ENCODE peak calls at places on chromosomes 11 and 22, in seven cellular contexts. One of them, this sample, is unnamed.

GRCh38 chr22:30000566-30000965 is 79.7 kb upstream of the HORMAD2 start:
- DNase-seq in GM06990: no peak
- DNase-seq in endothelial cell: no peak
- DNase-seq in uterus: no peak
- DNase-seq in right atrium auricular region: no peak
- DNase-seq in Calu3: no peak
- DNase-seq in DND-41: no peak
- DNase-seq in this sample: no peak

GRCh38 chr22:49896201-49896600 is 22.0 kb downstream of the ALG12 start:
- DNase-seq in GM06990: no peak
- DNase-seq in endothelial cell: no peak
- DNase-seq in uterus: no peak
- DNase-seq in Calu3: no peak
- DNase-seq in DND-41: no peak
- DNase-seq in right atrium auricular region: no peak
- DNase-seq in this sample: no peak

GRCh38 chr11:72930011-72930410 is 115.8 kb downstream of the ATG16L2 start:
- DNase-seq in Calu3: peak
- DNase-seq in uterus: no peak
- DNase-seq in DND-41: no peak
- DNase-seq in GM06990: no peak
- DNase-seq in right atrium auricular region: no peak
- DNase-seq in endothelial cell: no peak
- DNase-seq in this sample: no peak

GRCh38 chr22:19723165-19723989 is at the start of gene GP1BB:
- DNase-seq in uterus: no peak
- DNase-seq in right atrium auricular region: no peak
- DNase-seq in GM06990: peak
- DNase-seq in DND-41: no peak
- DNase-seq in endothelial cell: peak
- DNase-seq in Calu3: peak
- DNase-seq in this sample: peak

GRCh38 chr22:35961480-35961902 is 67.1 kb downstream of the RBFOX2 start:
- DNase-seq in Calu3: peak
- DNase-seq in right atrium auricular region: peak
- DNase-seq in DND-41: no peak
- DNase-seq in GM06990: no peak
- DNase-seq in uterus: peak
- DNase-seq in endothelial cell: peak
- DNase-seq in this sample: no peak

GRCh38 chr11:6900327-6900999 is 8.2 kb upstream of the OR2D2 start:
- DNase-seq in GM06990: no peak
- DNase-seq in right atrium auricular region: no peak
- DNase-seq in endothelial cell: no peak
- DNase-seq in DND-41: no peak
- DNase-seq in Calu3: no peak
- DNase-seq in uterus: no peak
- DNase-seq in this sample: no peak

GRCh38 chr11:76670475-76671235 is at the start of gene LRRC32:
- DNase-seq in endothelial cell: peak
- DNase-seq in right atrium auricular region: no peak
- DNase-seq in uterus: peak
- DNase-seq in Calu3: peak
- DNase-seq in GM06990: peak
- DNase-seq in DND-41: no peak
- DNase-seq in this sample: no peak

GRCh38 chr22:43820671-43821305 is 8.7 kb upstream of the EFCAB6 start:
- DNase-seq in uterus: no peak
- DNase-seq in Calu3: no peak
- DNase-seq in right atrium auricular region: no peak
- DNase-seq in GM06990: no peak
- DNase-seq in endothelial cell: no peak
- DNase-seq in DND-41: no peak
- DNase-seq in this sample: no peak

GRCh38 chr22:48531108-48531507 is 1296.6 kb downstream of the BRD1 start:
- DNase-seq in GM06990: no peak
- DNase-seq in right atrium auricular region: no peak
- DNase-seq in uterus: no peak
- DNase-seq in DND-41: no peak
- DNase-seq in endothelial cell: no peak
- DNase-seq in Calu3: no peak
- DNase-seq in this sample: no peak

GRCh38 chr11:66265531-66266377 is 2.7 kb upstream of the RAB1B start:
- DNase-seq in DND-41: no peak
- DNase-seq in uterus: no peak
- DNase-seq in right atrium auricular region: no peak
- DNase-seq in Calu3: no peak
- DNase-seq in endothelial cell: no peak
- DNase-seq in GM06990: no peak
- DNase-seq in this sample: no peak

GRCh38 chr11:66556086-66556485 is 9.4 kb downstream of the ACTN3 start:
- DNase-seq in uterus: no peak
- DNase-seq in GM06990: no peak
- DNase-seq in DND-41: no peak
- DNase-seq in endothelial cell: no peak
- DNase-seq in Calu3: no peak
- DNase-seq in right atrium auricular region: no peak
- DNase-seq in this sample: no peak

GRCh38 chr11:2086239-2087040 is 52.7 kb downstream of the IGF2 start:
- DNase-seq in right atrium auricular region: peak
- DNase-seq in uterus: no peak
- DNase-seq in endothelial cell: no peak
- DNase-seq in GM06990: no peak
- DNase-seq in Calu3: no peak
- DNase-seq in DND-41: no peak
- DNase-seq in this sample: no peak

GRCh38 chr11:26084313-26084712 is 247.6 kb upstream of the ANO3 start:
- DNase-seq in right atrium auricular region: no peak
- DNase-seq in Calu3: no peak
- DNase-seq in uterus: no peak
- DNase-seq in endothelial cell: no peak
- DNase-seq in DND-41: no peak
- DNase-seq in GM06990: no peak
- DNase-seq in this sample: no peak

DNA sequence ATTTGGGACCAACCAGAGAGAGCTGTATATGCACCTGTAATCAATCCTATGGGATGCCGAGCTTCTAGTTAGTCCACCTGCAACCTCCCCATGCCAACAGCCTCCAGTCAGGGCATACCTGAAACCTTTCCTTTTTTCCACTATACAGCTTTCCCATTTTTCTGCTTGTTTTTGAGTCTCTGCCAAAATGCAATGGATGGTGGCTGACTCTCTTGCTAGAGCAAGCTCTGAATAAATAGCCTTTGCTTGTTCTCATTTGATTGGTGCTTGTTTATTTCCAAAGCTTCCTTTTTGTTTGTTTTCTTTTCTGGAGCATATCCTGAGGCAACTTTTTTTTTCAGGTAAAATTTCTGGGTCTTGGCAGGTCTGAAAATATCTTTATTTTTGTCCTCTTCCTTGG is 58.0 kb upstream of the PLET1 start:
- DNase-seq in right atrium auricular region: no peak
- DNase-seq in endothelial cell: no peak
- DNase-seq in Calu3: no peak
- DNase-seq in uterus: no peak
- DNase-seq in DND-41: no peak
- DNase-seq in GM06990: no peak
- DNase-seq in this sample: no peak
- TF ChIP-seq CTCF in right atrium auricular region: no peak
- TF ChIP-seq CTCF in endothelial cell: no peak
- TF ChIP-seq CTCF in Calu3: no peak
- TF ChIP-seq CTCF in uterus: no peak
- TF ChIP-seq CTCF in DND-41: no peak
- TF ChIP-seq CTCF in GM06990: no peak
- TF ChIP-seq CTCF in this sample: no peak

GRCh38 chr22:24553597-24554315 is 1.2 kb downstream of the GUCD1 start:
- DNase-seq in uterus: peak
- DNase-seq in endothelial cell: no peak
- DNase-seq in DND-41: no peak
- DNase-seq in right atrium auricular region: no peak
- DNase-seq in GM06990: no peak
- DNase-seq in Calu3: no peak
- DNase-seq in this sample: no peak
- TF ChIP-seq CTCF in uterus: no peak
- TF ChIP-seq CTCF in endothelial cell: no peak
- TF ChIP-seq CTCF in DND-41: no peak
- TF ChIP-seq CTCF in right atrium auricular region: no peak
- TF ChIP-seq CTCF in GM06990: no peak
- TF ChIP-seq CTCF in Calu3: no peak
- TF ChIP-seq CTCF in this sample: no peak

GRCh38 chr11:17734986-17735822 is 623 bp downstream of the KCNC1 start:
- DNase-seq in endothelial cell: peak
- DNase-seq in Calu3: peak
- DNase-seq in GM06990: peak
- DNase-seq in DND-41: no peak
- DNase-seq in right atrium auricular region: no peak
- DNase-seq in uterus: peak
- DNase-seq in this sample: peak

GRCh38 chr11:17734418-17734911 is at the start of gene KCNC1:
- DNase-seq in right atrium auricular region: no peak
- DNase-seq in Calu3: peak
- DNase-seq in endothelial cell: peak
- DNase-seq in GM06990: no peak
- DNase-seq in DND-41: no peak
- DNase-seq in uterus: no peak
- DNase-seq in this sample: peak

GRCh38 chr11:17736921-17737817 is 2.6 kb downstream of the KCNC1 start:
- DNase-seq in endothelial cell: no peak
- DNase-seq in right atrium auricular region: no peak
- DNase-seq in Calu3: no peak
- DNase-seq in uterus: no peak
- DNase-seq in GM06990: no peak
- DNase-seq in DND-41: no peak
- DNase-seq in this sample: no peak

GRCh38 chr11:17738350-17739207 is 4.0 kb downstream of the KCNC1 start:
- DNase-seq in Calu3: no peak
- DNase-seq in DND-41: no peak
- DNase-seq in GM06990: no peak
- DNase-seq in uterus: no peak
- DNase-seq in right atrium auricular region: no peak
- DNase-seq in endothelial cell: no peak
- DNase-seq in this sample: no peak

GRCh38 chr11:17735823-17736772 is 1.5 kb downstream of the KCNC1 start:
- DNase-seq in Calu3: no peak
- DNase-seq in DND-41: no peak
- DNase-seq in endothelial cell: no peak
- DNase-seq in right atrium auricular region: no peak
- DNase-seq in GM06990: no peak
- DNase-seq in uterus: no peak
- DNase-seq in this sample: no peak
- TF ChIP-seq CTCF in Calu3: no peak
- TF ChIP-seq CTCF in DND-41: no peak
- TF ChIP-seq CTCF in endothelial cell: peak
- TF ChIP-seq CTCF in right atrium auricular region: no peak
- TF ChIP-seq CTCF in GM06990: no peak
- TF ChIP-seq CTCF in uterus: no peak
- TF ChIP-seq CTCF in this sample: no peak

GRCh38 chr11:34150494-34151151 is 45.2 kb downstream of the NAT10 start:
- DNase-seq in GM06990: no peak
- DNase-seq in DND-41: no peak
- DNase-seq in endothelial cell: no peak
- DNase-seq in Calu3: no peak
- DNase-seq in right atrium auricular region: no peak
- DNase-seq in uterus: no peak
- DNase-seq in this sample: no peak
- TF ChIP-seq CTCF in GM06990: no peak
- TF ChIP-seq CTCF in DND-41: no peak
- TF ChIP-seq CTCF in endothelial cell: no peak
- TF ChIP-seq CTCF in Calu3: no peak
- TF ChIP-seq CTCF in right atrium auricular region: no peak
- TF ChIP-seq CTCF in uterus: no peak
- TF ChIP-seq CTCF in this sample: no peak

GRCh38 chr22:22168941-22169867 is 75.4 kb upstream of the VPREB1 start:
- DNase-seq in right atrium auricular region: no peak
- DNase-seq in DND-41: no peak
- DNase-seq in endothelial cell: no peak
- DNase-seq in uterus: no peak
- DNase-seq in GM06990: no peak
- DNase-seq in Calu3: no peak
- DNase-seq in this sample: no peak

GRCh38 chr22:22169923-22170322 is 74.7 kb upstream of the VPREB1 start:
- DNase-seq in uterus: no peak
- DNase-seq in endothelial cell: no peak
- DNase-seq in right atrium auricular region: no peak
- DNase-seq in GM06990: no peak
- DNase-seq in Calu3: no peak
- DNase-seq in DND-41: no peak
- DNase-seq in this sample: no peak

GRCh38 chr22:22167791-22168189 is 76.8 kb upstream of the VPREB1 start:
- DNase-seq in right atrium auricular region: no peak
- DNase-seq in DND-41: peak
- DNase-seq in Calu3: no peak
- DNase-seq in uterus: no peak
- DNase-seq in GM06990: peak
- DNase-seq in endothelial cell: no peak
- DNase-seq in this sample: peak

GRCh38 chr22:22168190-22168940 is 76.2 kb upstream of the VPREB1 start:
- DNase-seq in Calu3: peak
- DNase-seq in GM06990: peak
- DNase-seq in right atrium auricular region: no peak
- DNase-seq in endothelial cell: no peak
- DNase-seq in uterus: no peak
- DNase-seq in DND-41: peak
- DNase-seq in this sample: peak

GRCh38 chr22:22171357-22172218 is 73.0 kb upstream of the VPREB1 start:
- DNase-seq in Calu3: peak
- DNase-seq in endothelial cell: peak
- DNase-seq in uterus: no peak
- DNase-seq in GM06990: peak
- DNase-seq in right atrium auricular region: no peak
- DNase-seq in DND-41: no peak
- DNase-seq in this sample: no peak
- TF ChIP-seq CTCF in Calu3: peak
- TF ChIP-seq CTCF in endothelial cell: peak
- TF ChIP-seq CTCF in uterus: no peak
- TF ChIP-seq CTCF in GM06990: peak
- TF ChIP-seq CTCF in right atrium auricular region: no peak
- TF ChIP-seq CTCF in DND-41: no peak
- TF ChIP-seq CTCF in this sample: peak

GRCh38 chr11:91489989-91490388 is 734.6 kb upstream of the FAT3 start:
- DNase-seq in DND-41: no peak
- DNase-seq in right atrium auricular region: no peak
- DNase-seq in GM06990: no peak
- DNase-seq in endothelial cell: no peak
- DNase-seq in uterus: no peak
- DNase-seq in Calu3: no peak
- DNase-seq in this sample: no peak

GRCh38 chr11:91497847-91498246 is 726.8 kb upstream of the FAT3 start:
- DNase-seq in DND-41: no peak
- DNase-seq in GM06990: no peak
- DNase-seq in Calu3: no peak
- DNase-seq in endothelial cell: no peak
- DNase-seq in right atrium auricular region: no peak
- DNase-seq in uterus: no peak
- DNase-seq in this sample: no peak

DNA sequence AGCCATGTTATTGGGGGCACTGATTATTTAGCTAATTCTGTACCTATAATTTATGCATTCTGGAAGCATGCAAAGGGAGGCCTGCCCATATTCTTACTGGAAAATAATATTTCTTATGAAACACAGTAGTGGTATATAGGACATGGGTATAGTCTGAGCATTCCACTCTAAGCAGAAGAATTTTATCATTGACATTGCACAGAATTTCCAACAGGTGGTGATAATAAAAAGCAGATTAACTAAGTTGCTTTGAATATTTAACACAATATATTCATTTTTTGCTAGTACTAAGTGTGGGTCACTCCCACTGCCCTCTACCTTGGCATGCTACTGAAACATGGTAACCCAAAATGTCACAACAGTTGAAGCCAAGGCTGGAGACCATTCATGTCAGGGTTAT is 728.8 kb upstream of the FAT3 start:
- DNase-seq in DND-41: no peak
- DNase-seq in endothelial cell: no peak
- DNase-seq in uterus: no peak
- DNase-seq in Calu3: no peak
- DNase-seq in GM06990: no peak
- DNase-seq in right atrium auricular region: no peak
- DNase-seq in this sample: no peak
- TF ChIP-seq CTCF in DND-41: no peak
- TF ChIP-seq CTCF in endothelial cell: no peak
- TF ChIP-seq CTCF in uterus: no peak
- TF ChIP-seq CTCF in Calu3: no peak
- TF ChIP-seq CTCF in GM06990: no peak
- TF ChIP-seq CTCF in right atrium auricular region: no peak
- TF ChIP-seq CTCF in this sample: no peak